ENCODE peak calls at places on chromosomes 4 and X, in seven cellular contexts. A is activated T-helper 1 cell treated with Interleukin-2 at 50 U/mL for 16 hours; O is naive thymus-derived CD8-positive, alpha-beta T cell; Q is GM20000; K is epithelial cell of esophagus; X is endothelial cell of umbilical vein; H is aorta. W is an unnamed sample.
A peak's percentile ranks its signal among the peaks of the same experiment; 100 is the strongest.

GRCh38 chr4:23034726-23035125 is 342.0 kb downstream of the GBA3 start:
- DNase-seq in X (no peak), K (no peak), A (no peak), H (no peak), Q (no peak), O (no peak), W (peak; percentile 9)

GRCh38 chr4:127782025-127782274 is 172 bp upstream of the HSPA4L start:
- DNase-seq in A (no peak), X (no peak), H (peak; percentile 95), Q (peak; percentile 95), O (no peak), K (peak; percentile 88), W (peak; percentile 82)

GRCh38 chr4:38315296-38315695 is 348.7 kb upstream of the KLF3 start:
- DNase-seq in A (no peak), X (no peak), O (no peak), Q (no peak), K (no peak), H (no peak), W (no peak)

GRCh38 chr4:185779520-185779919 is 32.5 kb downstream of the SORBS2 start:
- DNase-seq in H (no peak), X (peak; percentile 82), Q (no peak), A (no peak), O (no peak), K (peak; percentile 30), W (peak; percentile 54)

GRCh38 chrX:129781134-129782014 is 1.6 kb downstream of the SASH3 start:
- DNase-seq in Q (peak; percentile 77), K (no peak), O (peak; percentile 75), H (peak; percentile 69), A (peak; percentile 70), X (no peak), W (no peak)

GRCh38 chr4:108168672-108169562 is at the start of gene LEF1:
- DNase-seq in H (peak; percentile 75), Q (peak; percentile 83), O (peak; percentile 68), X (peak; percentile 40), A (no peak), K (peak; percentile 52), W (peak; percentile 20)

GRCh38 chr4:121370729-121371325 is 10.0 kb downstream of the QRFPR start:
- DNase-seq in A (no peak), K (peak; percentile 50), X (peak; percentile 53), H (no peak), O (no peak), Q (peak; percentile 47), W (peak; percentile 59)

GRCh38 chrX:6681469-6681868 is 146.6 kb upstream of the VCX3A start:
- DNase-seq in X (no peak), O (no peak), H (no peak), A (no peak), K (no peak), Q (no peak), W (no peak)

GRCh38 chr4:73312967-73313366 is 54.4 kb upstream of the ANKRD17 start:
- DNase-seq in A (no peak), H (no peak), X (no peak), Q (no peak), O (no peak), K (no peak), W (no peak)

GRCh38 chr4:89300060-89300459 is 7.5 kb downstream of the GPRIN3 start:
- DNase-seq in H (no peak), K (no peak), Q (no peak), X (no peak), A (no peak), O (no peak), W (no peak)

GRCh38 chrX:101097546-101098453 is at the start of gene CENPI:
- DNase-seq in K (peak; percentile 94), Q (peak; percentile 90), A (peak; percentile 90), O (peak; percentile 90), X (peak; percentile 96), H (peak; percentile 97), W (peak; percentile 96)

GRCh38 chrX:22116585-22117546 is 84.7 kb downstream of the PHEX start:
- DNase-seq in K (no peak), X (no peak), Q (no peak), O (no peak), A (no peak), H (no peak), W (no peak)

GRCh38 chr4:110005461-110006056 is 92.9 kb downstream of the EGF start:
- DNase-seq in A (no peak), O (no peak), K (peak; percentile 85), Q (peak; percentile 67), H (no peak), X (peak; percentile 62), W (peak; percentile 72)

GRCh38 chr4:88054909-88055308 is 47.5 kb downstream of the PKD2 start:
- DNase-seq in O (no peak), A (no peak), H (no peak), X (peak; percentile 77), Q (no peak), K (peak; percentile 75), W (peak; percentile 69)

GRCh38 chr4:2441393-2442174 is 22.8 kb downstream of the CFAP99 start:
- DNase-seq in A (peak; percentile 47), K (peak; percentile 56), O (peak; percentile 53), X (peak; percentile 78), Q (peak; percentile 94), H (no peak), W (peak; percentile 70)

GRCh38 chr4:2378408-2378807 is 40.0 kb downstream of the ZFYVE28 start:
- DNase-seq in Q (no peak), O (no peak), A (no peak), K (no peak), H (no peak), X (no peak), W (no peak)

GRCh38 chrX:153864101-153864500 is 21.9 kb downstream of the L1CAM start:
- DNase-seq in K (no peak), A (no peak), Q (no peak), X (no peak), H (no peak), O (no peak), W (no peak)

GRCh38 chr4:186942745-186943606 is 219.3 kb upstream of the FAT1 start:
- DNase-seq in Q (no peak), O (no peak), X (no peak), H (no peak), K (no peak), A (no peak), W (no peak)

GRCh38 chr4:7817877-7818675 is 121.6 kb downstream of the AFAP1 start:
- DNase-seq in O (no peak), H (no peak), X (no peak), Q (no peak), A (no peak), K (no peak), W (no peak)

GRCh38 chr4:26088433-26088928 is 174.5 kb downstream of the SMIM20 start:
- DNase-seq in H (no peak), K (peak; percentile 82), Q (peak; percentile 25), A (no peak), O (no peak), X (no peak), W (peak; percentile 93)

GRCh38 chr4:51870441-51871188 is 27.7 kb downstream of the DCUN1D4 start:
- DNase-seq in K (peak; percentile 14), O (no peak), Q (no peak), A (no peak), H (no peak), X (no peak), W (peak; percentile 78)

GRCh38 chr4:85994576-85994975 is 365.3 kb downstream of the MAPK10 start:
- DNase-seq in H (no peak), A (no peak), O (no peak), X (no peak), K (no peak), Q (no peak), W (no peak)

GRCh38 chr4:13218316-13218958 is 265.7 kb downstream of the RAB28 start:
- DNase-seq in X (no peak), O (no peak), K (no peak), Q (no peak), A (no peak), H (no peak), W (no peak)

GRCh38 chr4:183797445-183798248 is 107.5 kb upstream of the STOX2 start:
- DNase-seq in K (peak; percentile 43), A (no peak), Q (peak; percentile 41), O (no peak), X (peak; percentile 14), H (no peak), W (no peak)

GRCh38 chr4:15213415-15213814 is 211.1 kb downstream of the CPEB2 start:
- DNase-seq in H (no peak), Q (no peak), K (no peak), A (no peak), O (no peak), X (no peak), W (no peak)

GRCh38 chr4:152024881-152025280 is 264.1 kb upstream of the GATB start:
- DNase-seq in H (no peak), O (no peak), K (no peak), X (no peak), A (no peak), Q (no peak), W (peak; percentile 15)

GRCh38 chr4:142663828-142664227 is 182.3 kb downstream of the INPP4B start:
- DNase-seq in H (no peak), K (no peak), O (no peak), A (no peak), X (no peak), Q (no peak), W (peak; percentile 23)

GRCh38 chr4:74793757-74794340 is 474 bp downstream of the BTC start:
- DNase-seq in O (no peak), A (no peak), X (peak; percentile 26), Q (no peak), K (peak; percentile 44), H (peak; percentile 87), W (peak; percentile 63)

GRCh38 chr4:137678796-137679195 is 146.5 kb upstream of the PCDH18 start:
- DNase-seq in O (no peak), H (no peak), Q (no peak), A (no peak), X (no peak), K (peak; percentile 47), W (peak; percentile 24)

GRCh38 chrX:152923599-152923998 is 25.7 kb downstream of the ZNF185 start:
- DNase-seq in K (no peak), O (no peak), H (no peak), X (no peak), Q (no peak), A (no peak), W (no peak)

GRCh38 chr4:6727081-6727942 is 11.3 kb downstream of the BLOC1S4 start:
- DNase-seq in O (no peak), K (no peak), H (no peak), A (no peak), X (no peak), Q (no peak), W (no peak)

GRCh38 chrX:22134681-22135080 is 102.6 kb downstream of the PHEX start:
- DNase-seq in O (no peak), H (no peak), Q (no peak), X (peak; percentile 73), K (peak; percentile 84), A (no peak), W (peak; percentile 89)

GRCh38 chr4:184250795-184251679 is 33.4 kb upstream of the ENPP6 start:
- DNase-seq in X (peak; percentile 49), Q (peak; percentile 79), A (no peak), H (no peak), K (peak; percentile 67), O (no peak), W (peak; percentile 64)